ENCODE peak calls at places on chromosomes 13 and 19, in five cellular contexts. One of them, this sample, is unnamed.

GRCh38 chr13:74629985-74630384 is 495.8 kb upstream of the KLF12 start:
- DNase-seq in T-helper 2 cell treated with Interferon-gamma antibody and Interleukin-4, amounts not matched to agents 5 μg/mL and 100 μg/mL, for 36 hours: no peak
- DNase-seq in activated CD4-positive, CD25-positive, alpha-beta regulatory T cell treated with anti-CD3 and anti-CD28 coated beads, Interleukin-2, amount 50 U/mL, for 72 hours: no peak
- DNase-seq in DND-41: no peak
- DNase-seq in activated T-helper 1 cell treated with anti-CD3 and anti-CD28 coated beads, Interleukin-12 subunit alpha, Interleukin-12 subunit beta, Interleukin-2, Interleukin-4 antibody, amounts not matched to agents 30 ng/mL and 10 ng/mL and 1 ng/mL, durations not matched to agents 14 hours and 24 hours and 36 hours: no peak
- DNase-seq in this sample: no peak

GRCh38 chr19:48746738-48747575 is at the start of gene IZUMO1:
- DNase-seq in T-helper 2 cell treated with Interferon-gamma antibody and Interleukin-4, amounts not matched to agents 5 μg/mL and 100 μg/mL, for 36 hours: peak; percentile 63
- DNase-seq in activated CD4-positive, CD25-positive, alpha-beta regulatory T cell treated with anti-CD3 and anti-CD28 coated beads, Interleukin-2, amount 50 U/mL, for 72 hours: peak; percentile 46
- DNase-seq in DND-41: no peak
- DNase-seq in activated T-helper 1 cell treated with anti-CD3 and anti-CD28 coated beads, Interleukin-12 subunit alpha, Interleukin-12 subunit beta, Interleukin-2, Interleukin-4 antibody, amounts not matched to agents 30 ng/mL and 10 ng/mL and 1 ng/mL, durations not matched to agents 14 hours and 24 hours and 36 hours: peak; percentile 62
- DNase-seq in this sample: no peak

GRCh38 chr19:13012690-13013608 is 17.7 kb downstream of the NFIX start:
- DNase-seq in T-helper 2 cell treated with Interferon-gamma antibody and Interleukin-4, amounts not matched to agents 5 μg/mL and 100 μg/mL, for 36 hours: no peak
- DNase-seq in activated CD4-positive, CD25-positive, alpha-beta regulatory T cell treated with anti-CD3 and anti-CD28 coated beads, Interleukin-2, amount 50 U/mL, for 72 hours: no peak
- DNase-seq in DND-41: no peak
- DNase-seq in activated T-helper 1 cell treated with anti-CD3 and anti-CD28 coated beads, Interleukin-12 subunit alpha, Interleukin-12 subunit beta, Interleukin-2, Interleukin-4 antibody, amounts not matched to agents 30 ng/mL and 10 ng/mL and 1 ng/mL, durations not matched to agents 14 hours and 24 hours and 36 hours: no peak
- DNase-seq in this sample: no peak

GRCh38 chr19:40673377-40673776 is 17.1 kb downstream of the NUMBL start:
- DNase-seq in T-helper 2 cell treated with Interferon-gamma antibody and Interleukin-4, amounts not matched to agents 5 μg/mL and 100 μg/mL, for 36 hours: no peak
- DNase-seq in activated CD4-positive, CD25-positive, alpha-beta regulatory T cell treated with anti-CD3 and anti-CD28 coated beads, Interleukin-2, amount 50 U/mL, for 72 hours: no peak
- DNase-seq in DND-41: no peak
- DNase-seq in activated T-helper 1 cell treated with anti-CD3 and anti-CD28 coated beads, Interleukin-12 subunit alpha, Interleukin-12 subunit beta, Interleukin-2, Interleukin-4 antibody, amounts not matched to agents 30 ng/mL and 10 ng/mL and 1 ng/mL, durations not matched to agents 14 hours and 24 hours and 36 hours: no peak
- DNase-seq in this sample: no peak

GRCh38 chr19:56476671-56477428 is at the start of gene ZNF667:
- DNase-seq in T-helper 2 cell treated with Interferon-gamma antibody and Interleukin-4, amounts not matched to agents 5 μg/mL and 100 μg/mL, for 36 hours: no peak
- DNase-seq in activated CD4-positive, CD25-positive, alpha-beta regulatory T cell treated with anti-CD3 and anti-CD28 coated beads, Interleukin-2, amount 50 U/mL, for 72 hours: no peak
- DNase-seq in DND-41: peak; percentile 69
- DNase-seq in activated T-helper 1 cell treated with anti-CD3 and anti-CD28 coated beads, Interleukin-12 subunit alpha, Interleukin-12 subunit beta, Interleukin-2, Interleukin-4 antibody, amounts not matched to agents 30 ng/mL and 10 ng/mL and 1 ng/mL, durations not matched to agents 14 hours and 24 hours and 36 hours: no peak
- DNase-seq in this sample: peak; percentile 74

GRCh38 chr19:35509861-35510625 is 3.4 kb downstream of the DMKN start:
- DNase-seq in T-helper 2 cell treated with Interferon-gamma antibody and Interleukin-4, amounts not matched to agents 5 μg/mL and 100 μg/mL, for 36 hours: peak; percentile 59
- DNase-seq in activated CD4-positive, CD25-positive, alpha-beta regulatory T cell treated with anti-CD3 and anti-CD28 coated beads, Interleukin-2, amount 50 U/mL, for 72 hours: peak; percentile 79
- DNase-seq in DND-41: peak; percentile 59
- DNase-seq in activated T-helper 1 cell treated with anti-CD3 and anti-CD28 coated beads, Interleukin-12 subunit alpha, Interleukin-12 subunit beta, Interleukin-2, Interleukin-4 antibody, amounts not matched to agents 30 ng/mL and 10 ng/mL and 1 ng/mL, durations not matched to agents 14 hours and 24 hours and 36 hours: peak; percentile 46
- DNase-seq in this sample: peak; percentile 34

GRCh38 chr19:10887616-10888367 is 16.4 kb downstream of the CARM1 start:
- DNase-seq in T-helper 2 cell treated with Interferon-gamma antibody and Interleukin-4, amounts not matched to agents 5 μg/mL and 100 μg/mL, for 36 hours: no peak
- DNase-seq in activated CD4-positive, CD25-positive, alpha-beta regulatory T cell treated with anti-CD3 and anti-CD28 coated beads, Interleukin-2, amount 50 U/mL, for 72 hours: no peak
- DNase-seq in DND-41: no peak
- DNase-seq in activated T-helper 1 cell treated with anti-CD3 and anti-CD28 coated beads, Interleukin-12 subunit alpha, Interleukin-12 subunit beta, Interleukin-2, Interleukin-4 antibody, amounts not matched to agents 30 ng/mL and 10 ng/mL and 1 ng/mL, durations not matched to agents 14 hours and 24 hours and 36 hours: no peak
- DNase-seq in this sample: no peak

GRCh38 chr19:42250666-42251531 is 4.0 kb downstream of the ERF start:
- DNase-seq in T-helper 2 cell treated with Interferon-gamma antibody and Interleukin-4, amounts not matched to agents 5 μg/mL and 100 μg/mL, for 36 hours: no peak
- DNase-seq in activated CD4-positive, CD25-positive, alpha-beta regulatory T cell treated with anti-CD3 and anti-CD28 coated beads, Interleukin-2, amount 50 U/mL, for 72 hours: no peak
- DNase-seq in DND-41: no peak
- DNase-seq in activated T-helper 1 cell treated with anti-CD3 and anti-CD28 coated beads, Interleukin-12 subunit alpha, Interleukin-12 subunit beta, Interleukin-2, Interleukin-4 antibody, amounts not matched to agents 30 ng/mL and 10 ng/mL and 1 ng/mL, durations not matched to agents 14 hours and 24 hours and 36 hours: no peak
- DNase-seq in this sample: no peak

GRCh38 chr19:3665681-3666544 is 34.4 kb downstream of the PIP5K1C start:
- DNase-seq in T-helper 2 cell treated with Interferon-gamma antibody and Interleukin-4, amounts not matched to agents 5 μg/mL and 100 μg/mL, for 36 hours: peak; percentile 54
- DNase-seq in activated CD4-positive, CD25-positive, alpha-beta regulatory T cell treated with anti-CD3 and anti-CD28 coated beads, Interleukin-2, amount 50 U/mL, for 72 hours: peak; percentile 85
- DNase-seq in DND-41: peak; percentile 69
- DNase-seq in activated T-helper 1 cell treated with anti-CD3 and anti-CD28 coated beads, Interleukin-12 subunit alpha, Interleukin-12 subunit beta, Interleukin-2, Interleukin-4 antibody, amounts not matched to agents 30 ng/mL and 10 ng/mL and 1 ng/mL, durations not matched to agents 14 hours and 24 hours and 36 hours: peak; percentile 66
- DNase-seq in this sample: no peak

GRCh38 chr13:111280666-111281577 is 39.5 kb upstream of the TEX29 start:
- DNase-seq in T-helper 2 cell treated with Interferon-gamma antibody and Interleukin-4, amounts not matched to agents 5 μg/mL and 100 μg/mL, for 36 hours: no peak
- DNase-seq in activated CD4-positive, CD25-positive, alpha-beta regulatory T cell treated with anti-CD3 and anti-CD28 coated beads, Interleukin-2, amount 50 U/mL, for 72 hours: no peak
- DNase-seq in DND-41: no peak
- DNase-seq in activated T-helper 1 cell treated with anti-CD3 and anti-CD28 coated beads, Interleukin-12 subunit alpha, Interleukin-12 subunit beta, Interleukin-2, Interleukin-4 antibody, amounts not matched to agents 30 ng/mL and 10 ng/mL and 1 ng/mL, durations not matched to agents 14 hours and 24 hours and 36 hours: no peak
- DNase-seq in this sample: no peak

GRCh38 chr19:5192568-5192967 is 148.0 kb downstream of the PTPRS start:
- DNase-seq in T-helper 2 cell treated with Interferon-gamma antibody and Interleukin-4, amounts not matched to agents 5 μg/mL and 100 μg/mL, for 36 hours: no peak
- DNase-seq in activated CD4-positive, CD25-positive, alpha-beta regulatory T cell treated with anti-CD3 and anti-CD28 coated beads, Interleukin-2, amount 50 U/mL, for 72 hours: no peak
- DNase-seq in DND-41: no peak
- DNase-seq in activated T-helper 1 cell treated with anti-CD3 and anti-CD28 coated beads, Interleukin-12 subunit alpha, Interleukin-12 subunit beta, Interleukin-2, Interleukin-4 antibody, amounts not matched to agents 30 ng/mL and 10 ng/mL and 1 ng/mL, durations not matched to agents 14 hours and 24 hours and 36 hours: no peak
- DNase-seq in this sample: no peak

GRCh38 chr19:13621413-13621812 is 115.1 kb upstream of the CACNA1A start:
- DNase-seq in T-helper 2 cell treated with Interferon-gamma antibody and Interleukin-4, amounts not matched to agents 5 μg/mL and 100 μg/mL, for 36 hours: peak; percentile 8
- DNase-seq in activated CD4-positive, CD25-positive, alpha-beta regulatory T cell treated with anti-CD3 and anti-CD28 coated beads, Interleukin-2, amount 50 U/mL, for 72 hours: peak; percentile 49
- DNase-seq in DND-41: peak; percentile 11
- DNase-seq in activated T-helper 1 cell treated with anti-CD3 and anti-CD28 coated beads, Interleukin-12 subunit alpha, Interleukin-12 subunit beta, Interleukin-2, Interleukin-4 antibody, amounts not matched to agents 30 ng/mL and 10 ng/mL and 1 ng/mL, durations not matched to agents 14 hours and 24 hours and 36 hours: no peak
- DNase-seq in this sample: no peak

GRCh38 chr19:56601375-56601774 is 6.3 kb downstream of the ZNF71 start:
- DNase-seq in T-helper 2 cell treated with Interferon-gamma antibody and Interleukin-4, amounts not matched to agents 5 μg/mL and 100 μg/mL, for 36 hours: no peak
- DNase-seq in activated CD4-positive, CD25-positive, alpha-beta regulatory T cell treated with anti-CD3 and anti-CD28 coated beads, Interleukin-2, amount 50 U/mL, for 72 hours: no peak
- DNase-seq in DND-41: no peak
- DNase-seq in activated T-helper 1 cell treated with anti-CD3 and anti-CD28 coated beads, Interleukin-12 subunit alpha, Interleukin-12 subunit beta, Interleukin-2, Interleukin-4 antibody, amounts not matched to agents 30 ng/mL and 10 ng/mL and 1 ng/mL, durations not matched to agents 14 hours and 24 hours and 36 hours: no peak
- DNase-seq in this sample: no peak

GRCh38 chr19:53982611-53983010 is 8.8 kb upstream of the CACNG6 start:
- DNase-seq in T-helper 2 cell treated with Interferon-gamma antibody and Interleukin-4, amounts not matched to agents 5 μg/mL and 100 μg/mL, for 36 hours: no peak
- DNase-seq in activated CD4-positive, CD25-positive, alpha-beta regulatory T cell treated with anti-CD3 and anti-CD28 coated beads, Interleukin-2, amount 50 U/mL, for 72 hours: no peak
- DNase-seq in DND-41: no peak
- DNase-seq in activated T-helper 1 cell treated with anti-CD3 and anti-CD28 coated beads, Interleukin-12 subunit alpha, Interleukin-12 subunit beta, Interleukin-2, Interleukin-4 antibody, amounts not matched to agents 30 ng/mL and 10 ng/mL and 1 ng/mL, durations not matched to agents 14 hours and 24 hours and 36 hours: no peak
- DNase-seq in this sample: no peak

GRCh38 chr13:113802090-113802531 is 43.1 kb downstream of the TMEM255B start:
- DNase-seq in T-helper 2 cell treated with Interferon-gamma antibody and Interleukin-4, amounts not matched to agents 5 μg/mL and 100 μg/mL, for 36 hours: no peak
- DNase-seq in activated CD4-positive, CD25-positive, alpha-beta regulatory T cell treated with anti-CD3 and anti-CD28 coated beads, Interleukin-2, amount 50 U/mL, for 72 hours: no peak
- DNase-seq in DND-41: no peak
- DNase-seq in activated T-helper 1 cell treated with anti-CD3 and anti-CD28 coated beads, Interleukin-12 subunit alpha, Interleukin-12 subunit beta, Interleukin-2, Interleukin-4 antibody, amounts not matched to agents 30 ng/mL and 10 ng/mL and 1 ng/mL, durations not matched to agents 14 hours and 24 hours and 36 hours: no peak
- DNase-seq in this sample: no peak

GRCh38 chr19:10672529-10673150 is 18.5 kb downstream of the ILF3 start:
- DNase-seq in T-helper 2 cell treated with Interferon-gamma antibody and Interleukin-4, amounts not matched to agents 5 μg/mL and 100 μg/mL, for 36 hours: no peak
- DNase-seq in activated CD4-positive, CD25-positive, alpha-beta regulatory T cell treated with anti-CD3 and anti-CD28 coated beads, Interleukin-2, amount 50 U/mL, for 72 hours: no peak
- DNase-seq in DND-41: no peak
- DNase-seq in activated T-helper 1 cell treated with anti-CD3 and anti-CD28 coated beads, Interleukin-12 subunit alpha, Interleukin-12 subunit beta, Interleukin-2, Interleukin-4 antibody, amounts not matched to agents 30 ng/mL and 10 ng/mL and 1 ng/mL, durations not matched to agents 14 hours and 24 hours and 36 hours: no peak
- DNase-seq in this sample: no peak

GRCh38 chr19:44717603-44718002 is 18.7 kb downstream of the CEACAM16 start:
- DNase-seq in T-helper 2 cell treated with Interferon-gamma antibody and Interleukin-4, amounts not matched to agents 5 μg/mL and 100 μg/mL, for 36 hours: no peak
- DNase-seq in activated CD4-positive, CD25-positive, alpha-beta regulatory T cell treated with anti-CD3 and anti-CD28 coated beads, Interleukin-2, amount 50 U/mL, for 72 hours: no peak
- DNase-seq in DND-41: no peak
- DNase-seq in activated T-helper 1 cell treated with anti-CD3 and anti-CD28 coated beads, Interleukin-12 subunit alpha, Interleukin-12 subunit beta, Interleukin-2, Interleukin-4 antibody, amounts not matched to agents 30 ng/mL and 10 ng/mL and 1 ng/mL, durations not matched to agents 14 hours and 24 hours and 36 hours: no peak
- DNase-seq in this sample: no peak

GRCh38 chr19:7963566-7963965 is 20.1 kb upstream of the TIMM44 start:
- DNase-seq in T-helper 2 cell treated with Interferon-gamma antibody and Interleukin-4, amounts not matched to agents 5 μg/mL and 100 μg/mL, for 36 hours: no peak
- DNase-seq in activated CD4-positive, CD25-positive, alpha-beta regulatory T cell treated with anti-CD3 and anti-CD28 coated beads, Interleukin-2, amount 50 U/mL, for 72 hours: no peak
- DNase-seq in DND-41: no peak
- DNase-seq in activated T-helper 1 cell treated with anti-CD3 and anti-CD28 coated beads, Interleukin-12 subunit alpha, Interleukin-12 subunit beta, Interleukin-2, Interleukin-4 antibody, amounts not matched to agents 30 ng/mL and 10 ng/mL and 1 ng/mL, durations not matched to agents 14 hours and 24 hours and 36 hours: no peak
- DNase-seq in this sample: no peak

GRCh38 chr19:1183543-1184172 is 9.6 kb upstream of the SBNO2 start:
- DNase-seq in T-helper 2 cell treated with Interferon-gamma antibody and Interleukin-4, amounts not matched to agents 5 μg/mL and 100 μg/mL, for 36 hours: no peak
- DNase-seq in activated CD4-positive, CD25-positive, alpha-beta regulatory T cell treated with anti-CD3 and anti-CD28 coated beads, Interleukin-2, amount 50 U/mL, for 72 hours: no peak
- DNase-seq in DND-41: no peak
- DNase-seq in activated T-helper 1 cell treated with anti-CD3 and anti-CD28 coated beads, Interleukin-12 subunit alpha, Interleukin-12 subunit beta, Interleukin-2, Interleukin-4 antibody, amounts not matched to agents 30 ng/mL and 10 ng/mL and 1 ng/mL, durations not matched to agents 14 hours and 24 hours and 36 hours: no peak
- DNase-seq in this sample: no peak

GRCh38 chr19:610801-611505 is 21.3 kb downstream of the HCN2 start:
- DNase-seq in T-helper 2 cell treated with Interferon-gamma antibody and Interleukin-4, amounts not matched to agents 5 μg/mL and 100 μg/mL, for 36 hours: peak; percentile 59
- DNase-seq in activated CD4-positive, CD25-positive, alpha-beta regulatory T cell treated with anti-CD3 and anti-CD28 coated beads, Interleukin-2, amount 50 U/mL, for 72 hours: peak; percentile 47
- DNase-seq in DND-41: peak; percentile 79
- DNase-seq in activated T-helper 1 cell treated with anti-CD3 and anti-CD28 coated beads, Interleukin-12 subunit alpha, Interleukin-12 subunit beta, Interleukin-2, Interleukin-4 antibody, amounts not matched to agents 30 ng/mL and 10 ng/mL and 1 ng/mL, durations not matched to agents 14 hours and 24 hours and 36 hours: peak; percentile 56
- DNase-seq in this sample: no peak

GRCh38 chr13:67043901-67044300 is 186.2 kb downstream of the PCDH9 start:
- DNase-seq in T-helper 2 cell treated with Interferon-gamma antibody and Interleukin-4, amounts not matched to agents 5 μg/mL and 100 μg/mL, for 36 hours: no peak
- DNase-seq in activated CD4-positive, CD25-positive, alpha-beta regulatory T cell treated with anti-CD3 and anti-CD28 coated beads, Interleukin-2, amount 50 U/mL, for 72 hours: no peak
- DNase-seq in DND-41: no peak
- DNase-seq in activated T-helper 1 cell treated with anti-CD3 and anti-CD28 coated beads, Interleukin-12 subunit alpha, Interleukin-12 subunit beta, Interleukin-2, Interleukin-4 antibody, amounts not matched to agents 30 ng/mL and 10 ng/mL and 1 ng/mL, durations not matched to agents 14 hours and 24 hours and 36 hours: no peak
- DNase-seq in this sample: no peak

GRCh38 chr19:38890686-38891085 is 8.7 kb downstream of the SIRT2 start:
- DNase-seq in T-helper 2 cell treated with Interferon-gamma antibody and Interleukin-4, amounts not matched to agents 5 μg/mL and 100 μg/mL, for 36 hours: no peak
- DNase-seq in activated CD4-positive, CD25-positive, alpha-beta regulatory T cell treated with anti-CD3 and anti-CD28 coated beads, Interleukin-2, amount 50 U/mL, for 72 hours: no peak
- DNase-seq in DND-41: no peak
- DNase-seq in activated T-helper 1 cell treated with anti-CD3 and anti-CD28 coated beads, Interleukin-12 subunit alpha, Interleukin-12 subunit beta, Interleukin-2, Interleukin-4 antibody, amounts not matched to agents 30 ng/mL and 10 ng/mL and 1 ng/mL, durations not matched to agents 14 hours and 24 hours and 36 hours: no peak
- DNase-seq in this sample: no peak

GRCh38 chr19:6423499-6424189 is 967 bp downstream of the KHSRP start:
- DNase-seq in T-helper 2 cell treated with Interferon-gamma antibody and Interleukin-4, amounts not matched to agents 5 μg/mL and 100 μg/mL, for 36 hours: peak; percentile 40
- DNase-seq in activated CD4-positive, CD25-positive, alpha-beta regulatory T cell treated with anti-CD3 and anti-CD28 coated beads, Interleukin-2, amount 50 U/mL, for 72 hours: peak; percentile 43
- DNase-seq in DND-41: peak; percentile 51
- DNase-seq in activated T-helper 1 cell treated with anti-CD3 and anti-CD28 coated beads, Interleukin-12 subunit alpha, Interleukin-12 subunit beta, Interleukin-2, Interleukin-4 antibody, amounts not matched to agents 30 ng/mL and 10 ng/mL and 1 ng/mL, durations not matched to agents 14 hours and 24 hours and 36 hours: peak; percentile 28
- DNase-seq in this sample: no peak

GRCh38 chr19:11570039-11570462 is 7.4 kb downstream of the ACP5 start:
- DNase-seq in T-helper 2 cell treated with Interferon-gamma antibody and Interleukin-4, amounts not matched to agents 5 μg/mL and 100 μg/mL, for 36 hours: no peak
- DNase-seq in activated CD4-positive, CD25-positive, alpha-beta regulatory T cell treated with anti-CD3 and anti-CD28 coated beads, Interleukin-2, amount 50 U/mL, for 72 hours: no peak
- DNase-seq in DND-41: peak; percentile 46
- DNase-seq in activated T-helper 1 cell treated with anti-CD3 and anti-CD28 coated beads, Interleukin-12 subunit alpha, Interleukin-12 subunit beta, Interleukin-2, Interleukin-4 antibody, amounts not matched to agents 30 ng/mL and 10 ng/mL and 1 ng/mL, durations not matched to agents 14 hours and 24 hours and 36 hours: no peak
- DNase-seq in this sample: peak; percentile 90

This sample was measured in HL-60.